ENCODE peak calls at places on chromosomes 6 and 20, in ten cellular contexts. X is uterus, G is heart left ventricle, V is IMR-90, K is Peyer's patch, C is adrenal gland, B is A549, H is body of pancreas, L is testis, P is spleen. T is an unnamed sample.

GRCh38 chr6:169849396-169849795 is 98.0 kb downstream of the ERMARD start:
- DNase-seq in K (no peak), G (no peak), H (no peak), X (no peak), L (no peak), C (no peak), P (peak), V (no peak), B (no peak), T (peak)

GRCh38 chr20:40744494-40745175 is 55.6 kb upstream of the MAFB start:
- DNase-seq in B (no peak), G (no peak), V (no peak), K (no peak), C (no peak), X (no peak), H (no peak), P (no peak), L (no peak), T (no peak)

GRCh38 chr20:22582386-22582959 is 1.9 kb downstream of the FOXA2 start:
- DNase-seq in C (no peak), L (no peak), X (no peak), B (no peak), H (peak), G (no peak), K (no peak), P (no peak), V (no peak), T (peak)

GRCh38 chr20:57399587-57400261 is 8.5 kb downstream of the RBM38 start:
- DNase-seq in L (peak), B (no peak), V (peak), X (no peak), P (peak), G (peak), K (peak), H (peak), C (peak), T (peak)

GRCh38 chr6:144149894-144150672 is at the start of gene STX11:
- DNase-seq in C (peak), X (peak), G (peak), P (peak), L (peak), H (peak), V (peak), B (peak), K (peak), T (peak)

GRCh38 chr6:83062225-83062624 is 3.4 kb downstream of the UBE3D start:
- DNase-seq in B (no peak), X (no peak), K (no peak), P (no peak), L (no peak), H (no peak), G (no peak), C (no peak), V (peak), T (no peak)

GRCh38 chr20:32474967-32475819 is 109.9 kb downstream of the NOL4L start:
- DNase-seq in C (peak), K (peak), B (peak), H (peak), P (peak), G (peak), L (peak), V (peak), X (peak), T (peak)

GRCh38 chr20:58623579-58624473 is 27.3 kb upstream of the STX16 start:
- DNase-seq in H (peak), X (peak), K (no peak), B (peak), C (peak), P (peak), L (no peak), V (peak), G (peak), T (no peak)

GRCh38 chr20:60138263-60139127 is 180.3 kb downstream of the CDH26 start:
- DNase-seq in K (peak), P (peak), G (no peak), C (peak), X (peak), V (peak), B (no peak), H (peak), L (peak), T (peak)

GRCh38 chr6:135095716-135096115 is 41.1 kb upstream of the HBS1L start:
- DNase-seq in L (no peak), P (no peak), C (no peak), V (no peak), X (no peak), G (no peak), K (no peak), B (no peak), H (no peak), T (no peak)

GRCh38 chr6:76120302-76120701 is 47.8 kb upstream of the IMPG1 start:
- DNase-seq in X (no peak), H (no peak), K (no peak), B (no peak), P (no peak), C (no peak), G (no peak), L (no peak), V (no peak), T (no peak)

GRCh38 chr20:40798066-40798465 is 109.0 kb upstream of the MAFB start:
- DNase-seq in X (no peak), C (no peak), V (no peak), H (no peak), P (no peak), G (no peak), B (no peak), L (no peak), K (no peak), T (no peak)

GRCh38 chr6:107594736-107595135 is 104.8 kb downstream of the SOBP start:
- DNase-seq in P (no peak), K (no peak), B (no peak), G (no peak), L (no peak), X (no peak), V (peak), C (no peak), H (no peak), T (no peak)

GRCh38 chr6:162856885-162857284 is 129.1 kb downstream of the PACRG start:
- DNase-seq in H (peak), P (no peak), G (peak), B (peak), K (no peak), X (no peak), L (peak), V (peak), C (peak), T (no peak)

GRCh38 chr6:72522735-72523141 is 99.1 kb upstream of the KCNQ5 start:
- DNase-seq in G (no peak), C (no peak), B (peak), X (no peak), P (no peak), H (peak), V (no peak), K (no peak), L (no peak), T (no peak)

GRCh38 chr6:125784365-125784764 is 6.4 kb upstream of the NCOA7 start:
- DNase-seq in L (no peak), C (no peak), P (no peak), K (no peak), V (peak), B (no peak), G (no peak), X (no peak), H (no peak), T (no peak)

GRCh38 chr6:43774776-43775583 is 5.0 kb downstream of the VEGFA start:
- DNase-seq in P (peak), L (peak), G (peak), K (peak), B (peak), X (peak), V (peak), H (peak), C (peak), T (peak)

GRCh38 chr6:107618672-107619071 is 128.8 kb downstream of the SOBP start:
- DNase-seq in H (no peak), V (no peak), P (peak), X (no peak), K (peak), G (no peak), L (no peak), C (no peak), B (no peak), T (no peak)

GRCh38 chr6:143680157-143680556 is 2.4 kb downstream of the PHACTR2 start:
- DNase-seq in G (no peak), H (no peak), P (no peak), X (no peak), K (no peak), C (no peak), L (no peak), V (no peak), B (no peak), T (no peak)

GRCh38 chr20:57498425-57499400 is 26.2 kb downstream of the CTCFL start:
- DNase-seq in L (peak), K (no peak), G (no peak), X (no peak), P (no peak), V (peak), C (no peak), H (no peak), B (peak), T (no peak)

GRCh38 chr20:43821795-43822194 is 92.9 kb upstream of the TOX2 start:
- DNase-seq in K (no peak), V (no peak), C (no peak), L (no peak), H (no peak), X (no peak), G (no peak), P (no peak), B (no peak), T (no peak)

GRCh38 chr6:137231895-137232294 is 12.7 kb upstream of the IFNGR1 start:
- DNase-seq in X (no peak), G (no peak), H (no peak), P (no peak), L (no peak), B (no peak), C (no peak), V (no peak), K (no peak), T (no peak)

GRCh38 chr6:97053643-97054411 is 129.3 kb downstream of the KLHL32 start:
- DNase-seq in V (peak), X (no peak), K (no peak), B (peak), L (no peak), H (no peak), P (no peak), C (no peak), G (no peak), T (no peak)

GRCh38 chr20:14189794-14190402 is 147.5 kb downstream of the FLRT3 start:
- DNase-seq in P (no peak), B (peak), H (no peak), K (no peak), C (no peak), X (no peak), V (peak), L (no peak), G (no peak), T (no peak)

GRCh38 chr6:105272783-105273182 is 93.0 kb upstream of the POPDC3 start:
- DNase-seq in H (peak), K (no peak), P (no peak), G (no peak), L (peak), C (no peak), B (peak), V (peak), X (no peak), T (peak)

GRCh38 chr20:44074252-44075151 is 112.5 kb downstream of the JPH2 start:
- DNase-seq in H (no peak), G (peak), B (no peak), L (no peak), X (peak), V (peak), P (no peak), K (no peak), C (no peak), T (peak)

GRCh38 chr20:208937-209566 is 18.0 kb upstream of the DEFB129 start:
- DNase-seq in K (no peak), H (peak), G (no peak), C (peak), B (peak), L (no peak), V (peak), X (no peak), P (no peak), T (no peak)

GRCh38 chr20:9807176-9807575 is 31.7 kb downstream of the PAK5 start:
- DNase-seq in B (no peak), V (no peak), G (no peak), X (no peak), H (no peak), K (no peak), L (no peak), C (no peak), P (no peak), T (no peak)

GRCh38 chr20:62012631-62013030 is 53.0 kb downstream of the TAF4 start:
- DNase-seq in C (no peak), V (no peak), G (no peak), B (no peak), L (no peak), X (no peak), P (no peak), K (no peak), H (no peak), T (no peak)

GRCh38 chr6:82870582-82871172 is 195.0 kb downstream of the UBE3D start:
- DNase-seq in P (no peak), K (no peak), L (no peak), X (no peak), G (no peak), V (no peak), C (no peak), B (no peak), H (no peak), T (no peak)

GRCh38 chr6:168778201-168778600 is 337.2 kb downstream of the SMOC2 start:
- DNase-seq in H (peak), P (no peak), G (peak), C (no peak), X (peak), L (peak), B (no peak), V (no peak), K (no peak), T (no peak)

GRCh38 chr6:170209354-170210025 is 81.4 kb downstream of the DLL1 start:
- DNase-seq in X (no peak), H (peak), G (no peak), L (no peak), B (no peak), C (no peak), V (no peak), P (peak), K (no peak), T (peak)

GRCh38 chr6:72810571-72811280 is 188.9 kb downstream of the KCNQ5 start:
- DNase-seq in V (no peak), C (no peak), K (no peak), G (no peak), X (no peak), B (no peak), P (no peak), H (no peak), L (no peak), T (no peak)

GRCh38 chr6:157283900-157284737 is 39.2 kb downstream of the TMEM242 start:
- DNase-seq in B (no peak), X (no peak), G (no peak), P (peak), K (no peak), H (no peak), L (no peak), V (no peak), C (no peak), T (no peak)

GRCh38 chr6:89500486-89501020 is 67.6 kb downstream of the ANKRD6 start:
- DNase-seq in H (no peak), G (no peak), B (no peak), P (no peak), V (no peak), K (no peak), L (no peak), X (no peak), C (no peak), T (no peak)

GRCh38 chr6:36210157-36210556 is 13.6 kb downstream of the BRPF3 start:
- DNase-seq in K (no peak), C (no peak), H (no peak), P (no peak), B (no peak), G (no peak), V (no peak), L (no peak), X (no peak), T (no peak)

GRCh38 chr6:20319520-20320357 is 81.9 kb upstream of the E2F3 start:
- DNase-seq in C (peak), V (no peak), L (peak), H (peak), K (peak), P (peak), G (no peak), X (no peak), B (no peak), T (peak)

DNA sequence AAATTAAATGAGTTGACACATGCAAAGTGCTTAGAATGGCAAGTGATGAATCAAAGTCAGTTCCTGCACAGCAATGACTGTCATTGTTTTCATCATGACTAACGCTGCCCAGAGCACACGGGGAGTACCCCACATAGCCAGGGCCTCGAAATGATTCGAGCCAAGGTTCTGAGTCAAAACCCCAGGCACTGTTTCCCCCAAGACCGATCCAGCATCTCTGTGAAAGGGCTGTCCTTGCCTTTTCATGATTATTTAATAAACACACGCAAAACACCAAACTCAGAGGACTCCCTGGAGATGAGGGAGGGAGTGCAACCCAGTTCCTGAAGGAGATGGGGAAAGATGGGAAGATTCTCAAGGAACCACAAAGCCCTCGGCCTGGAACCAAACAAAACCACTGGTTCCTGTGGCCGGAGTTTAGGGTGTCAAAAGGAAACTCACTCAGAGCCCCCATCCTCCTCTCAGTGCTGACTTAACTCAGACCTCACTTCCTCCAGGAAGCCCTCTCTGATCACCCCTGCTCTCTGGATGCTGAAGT is 3.8 kb downstream of the PREX1 start:
- DNase-seq in X (no peak), C (no peak), L (no peak), H (no peak), V (peak), P (no peak), K (no peak), G (no peak), B (no peak), T (no peak)
- TF ChIP-seq POLR2A in X (no peak), C (no peak), L (no peak), H (no peak), V (no peak), P (no peak), K (no peak), G (no peak), B (no peak), T (no peak)

DNA sequence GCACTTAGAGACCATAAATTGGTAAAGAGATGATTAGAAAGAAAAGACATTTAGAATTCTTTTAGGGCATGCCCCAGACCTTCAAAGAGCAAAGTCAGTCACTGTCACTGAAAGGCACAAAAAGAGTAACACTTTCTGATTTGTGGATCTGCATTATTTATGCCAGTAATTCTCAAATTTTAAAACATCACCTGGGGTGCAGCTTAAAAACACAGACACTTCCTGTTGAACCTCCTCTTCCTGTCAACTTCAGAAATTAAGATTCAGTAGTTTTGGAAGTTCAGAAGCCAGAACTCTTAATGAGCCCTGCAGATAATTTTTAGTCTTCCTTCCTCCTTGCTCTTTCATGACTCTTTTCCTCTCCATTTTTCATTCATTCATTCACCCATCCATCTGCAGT is 137.5 kb downstream of the NRN1 start:
- DNase-seq in B (no peak), K (no peak), H (no peak), L (no peak), C (no peak), P (no peak), X (no peak), G (no peak), V (no peak), T (no peak)
- H3K27ac ChIP-seq in B (no peak), K (no peak), H (no peak), L (no peak), C (no peak), P (peak), X (no peak), G (no peak), V (no peak), T (no peak)

DNA sequence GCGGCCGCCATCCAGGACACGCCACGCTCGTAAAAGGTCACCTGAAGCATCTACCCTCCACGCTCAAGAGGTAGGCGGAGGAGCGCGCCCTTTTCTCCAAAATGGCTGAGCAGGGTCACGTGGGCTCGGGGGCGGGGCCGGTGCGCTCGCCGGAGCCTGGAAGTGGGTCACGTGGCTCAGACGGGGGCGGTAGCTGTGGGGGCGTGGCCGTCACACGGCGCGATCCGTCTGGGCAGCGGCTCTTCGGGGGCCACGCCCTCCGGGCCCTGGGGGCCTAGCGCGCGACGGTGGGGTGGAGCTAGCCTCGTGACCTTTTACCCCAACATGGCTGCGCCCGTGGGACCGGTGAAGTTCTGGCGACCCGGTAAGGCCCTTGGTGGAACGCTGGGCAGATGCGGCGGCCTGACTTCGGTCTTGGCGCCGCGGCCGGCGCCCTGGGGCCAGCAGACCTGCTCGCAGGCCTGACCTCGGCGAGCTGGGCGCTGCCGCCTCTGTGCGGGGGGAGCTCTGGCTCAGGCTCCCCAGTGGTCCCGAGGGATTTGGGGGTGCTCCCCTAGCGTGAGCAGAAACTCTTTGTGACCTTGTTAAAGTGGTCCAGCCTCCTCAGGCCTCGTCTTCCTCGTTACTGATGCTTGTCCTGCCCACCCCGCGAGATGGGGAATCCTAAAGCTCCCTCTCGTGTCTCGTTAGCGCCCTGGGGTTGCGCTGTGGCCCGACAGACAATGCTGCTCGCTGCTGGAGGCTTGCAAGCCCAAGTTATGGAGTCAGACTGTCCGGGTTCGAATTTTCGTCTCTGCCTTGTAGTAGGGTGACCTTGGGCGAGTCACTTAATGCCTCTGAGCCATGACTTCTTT is at the start of gene DHX35:
- DNase-seq in B (peak), G (peak), X (peak), V (peak), L (peak), C (peak), K (peak), H (peak), P (peak), T (peak)
- TF ChIP-seq POLR2A in B (peak), G (no peak), X (peak), V (peak), L (no peak), C (peak), K (peak), H (no peak), P (no peak), T (no peak)

DNA sequence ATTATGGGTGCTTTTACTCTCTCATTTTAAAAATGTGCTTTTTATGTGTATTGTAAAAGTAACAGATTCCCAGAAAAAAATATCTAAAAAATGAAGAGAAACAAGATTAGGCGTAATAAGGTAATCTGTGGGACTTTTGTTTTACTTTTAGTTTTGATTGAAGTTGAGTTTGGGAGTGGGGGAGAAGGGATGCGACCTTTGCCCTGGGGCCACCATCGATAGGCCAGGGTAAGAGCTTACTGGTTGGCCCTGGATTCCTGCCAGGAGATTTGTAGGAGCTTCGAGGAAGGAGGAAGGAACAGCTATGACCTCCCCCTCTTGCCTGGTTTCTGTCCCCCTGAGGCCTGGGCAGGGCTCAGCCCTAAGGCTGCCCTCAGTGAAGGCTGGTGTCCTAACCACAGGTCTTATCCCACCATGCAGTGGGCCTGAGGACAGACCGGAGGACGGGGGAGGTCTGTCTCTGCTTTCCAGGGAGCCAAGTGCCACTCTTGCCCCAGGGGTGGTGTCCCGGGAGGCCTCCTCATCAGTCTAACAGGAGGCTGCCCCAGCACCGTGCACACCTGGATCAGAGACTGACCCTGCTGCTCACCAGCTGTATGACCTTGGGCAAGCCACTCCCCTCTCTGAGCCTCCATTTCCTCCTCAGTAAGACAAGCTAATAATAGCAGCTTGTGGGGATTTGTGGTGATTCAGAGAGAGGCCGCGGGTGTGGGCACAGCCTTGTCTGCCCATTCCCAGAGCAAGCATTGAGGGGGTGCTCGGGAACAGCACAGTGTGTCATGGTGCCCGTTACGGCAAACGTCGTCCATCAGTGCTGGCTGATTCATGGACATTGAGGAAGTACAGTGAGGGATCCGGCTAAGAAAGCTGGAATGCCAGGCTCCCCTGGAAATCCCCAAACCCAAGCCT is 21.2 kb downstream of the TGM2 start:
- DNase-seq in B (peak), H (peak), G (no peak), C (peak), K (no peak), P (no peak), X (peak), L (no peak), V (peak), T (peak)
- H3K27ac ChIP-seq in B (peak), H (peak), G (peak), C (peak), K (peak), P (peak), X (peak), L (no peak), V (peak), T (peak)